ENCODE peak calls at places on chromosomes 7 and 10, in seven cellular contexts. C is SK-N-SH, K is stomach, H is suprapubic skin, I is HCT116, Y is K562, A is GM12878. L is an unnamed sample. For H3K4me1 and H3K36me3, the result is how much of the 10 kb centered on the place peaks cover.

GRCh38 chr7:157690833-157691382 is 354.1 kb downstream of the DNAJB6 start:
- DNase-seq in C (peak), K (peak), H (peak), I (peak), Y (no peak), A (no peak), L (no peak)

GRCh38 chr10:16674147-16674703 is 143.0 kb downstream of the RSU1 start:
- DNase-seq in C (no peak), K (no peak), H (no peak), I (no peak), Y (no peak), A (no peak), L (no peak)

GRCh38 chr7:506391-506831 is 13.2 kb downstream of the PDGFA start:
- DNase-seq in C (no peak), K (no peak), H (no peak), I (no peak), Y (no peak), A (no peak), L (no peak)

GRCh38 chr7:129375221-129375938 is 58.9 kb upstream of the STRIP2 start:
- DNase-seq in C (no peak), K (no peak), H (no peak), I (no peak), Y (no peak), A (no peak), L (no peak)

GRCh38 chr7:136953386-136953785 is 84.9 kb downstream of the CHRM2 start:
- DNase-seq in C (no peak), K (no peak), H (no peak), I (no peak), Y (no peak), A (no peak), L (no peak)

GRCh38 chr10:106573106-106573505 is 591.4 kb downstream of the SORCS1 start:
- DNase-seq in C (no peak), K (no peak), H (no peak), I (no peak), Y (no peak), A (no peak), L (no peak)

GRCh38 chr10:75429159-75429827 is 2.1 kb upstream of the LRMDA start:
- DNase-seq in C (no peak), K (no peak), H (no peak), I (no peak), Y (no peak), A (no peak), L (no peak)

GRCh38 chr7:33837356-33837851 is 67.9 kb upstream of the BMPER start:
- DNase-seq in C (no peak), K (no peak), H (no peak), I (no peak), Y (no peak), A (no peak), L (no peak)

GRCh38 chr7:96017877-96018276 is 245.5 kb downstream of the DYNC1I1 start:
- DNase-seq in C (no peak), K (peak), H (no peak), I (no peak), Y (no peak), A (no peak), L (no peak)

GRCh38 chr10:12214763-12215218 is 18.8 kb downstream of the CDC123 start:
- DNase-seq in C (peak), K (no peak), H (no peak), I (no peak), Y (peak), A (no peak), L (no peak)

GRCh38 chr10:11095374-11095785 is 77.7 kb downstream of the CELF2 start:
- DNase-seq in C (no peak), K (no peak), H (no peak), I (no peak), Y (no peak), A (no peak), L (no peak)

GRCh38 chr7:142323706-142324105 is 65.8 kb upstream of the PRSS58 start:
- DNase-seq in C (peak), K (no peak), H (no peak), I (peak), Y (peak), A (no peak), L (no peak)

GRCh38 chr7:159012353-159013069 is 132.2 kb downstream of the VIPR2 start:
- DNase-seq in C (no peak), K (peak), H (no peak), I (no peak), Y (no peak), A (no peak), L (no peak)

DNA sequence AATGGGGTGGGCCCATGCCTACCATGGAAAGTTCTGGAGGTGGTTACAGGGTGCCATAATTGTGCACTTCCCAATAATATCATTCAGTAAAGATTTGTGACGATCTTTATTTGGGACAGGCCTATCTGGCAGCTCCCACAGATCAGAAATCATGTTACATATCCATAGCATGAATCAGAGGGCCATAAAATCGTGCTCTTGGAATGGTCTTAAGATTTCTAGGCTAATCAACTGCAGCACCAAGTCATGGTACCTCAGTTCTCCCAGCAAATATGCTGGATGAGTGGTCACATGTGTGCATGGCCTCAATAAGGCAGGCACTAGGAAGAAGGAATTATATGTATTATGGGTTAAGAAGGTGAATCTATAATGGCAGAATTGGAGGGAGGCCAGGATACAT is 134.7 kb downstream of the NRP1 start:
- DNase-seq in C (no peak), K (no peak), H (no peak), I (no peak), Y (no peak), A (no peak), L (no peak)
- H3K4me1 ChIP-seq in C (under half), K (half or more), H (under half), I (under half), Y (under half), A (under half), L (under half)

GRCh38 chr7:100176096-100176835 is 915 bp downstream of the GPC2 start:
- DNase-seq in C (peak), K (no peak), H (peak), I (no peak), Y (peak), A (no peak), L (no peak)
- H3K36me3 ChIP-seq in C (under half), K (under half), H (under half), I (under half), Y (under half), A (under half), L (under half)

DNA sequence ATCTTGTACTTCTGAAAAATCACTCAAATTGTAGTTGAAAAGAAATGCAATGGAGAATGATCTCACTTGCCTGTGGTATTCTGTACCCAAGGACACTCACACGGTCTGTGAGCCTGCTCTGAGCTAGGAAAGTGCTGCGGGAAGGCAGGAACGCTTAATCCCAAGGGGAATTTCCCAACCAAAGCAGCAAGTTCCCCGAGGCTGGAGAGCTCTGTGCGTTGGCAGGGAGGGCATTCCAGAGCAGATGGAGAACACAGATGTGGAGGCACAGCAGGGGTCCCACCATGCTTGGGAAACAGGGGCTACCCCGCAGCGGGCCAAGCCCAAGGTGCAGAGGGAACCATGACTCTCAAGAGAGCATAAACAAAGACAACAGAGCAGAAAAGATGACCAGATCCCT is 13.6 kb downstream of the SVIL start:
- DNase-seq in C (no peak), K (no peak), H (peak), I (no peak), Y (no peak), A (no peak), L (no peak)
- TF ChIP-seq POLR2AphosphoS5 in C (no peak), K (peak), H (no peak), I (no peak), Y (no peak), A (no peak), L (no peak)

GRCh38 chr7:47408675-47409074 is 173.2 kb downstream of the TNS3 start:
- DNase-seq in C (no peak), K (peak), H (peak), I (no peak), Y (no peak), A (no peak), L (no peak)
- H3K4me1 ChIP-seq in C (under half), K (half or more), H (under half), I (under half), Y (under half), A (under half), L (under half)

GRCh38 chr7:107962817-107963216 is 40.1 kb downstream of the LAMB1 start:
- DNase-seq in C (no peak), K (no peak), H (no peak), I (no peak), Y (no peak), A (no peak), L (no peak)

GRCh38 chr7:107959527-107959898 is 43.4 kb downstream of the LAMB1 start:
- DNase-seq in C (no peak), K (no peak), H (no peak), I (no peak), Y (no peak), A (no peak), L (no peak)

GRCh38 chr7:107958764-107959526 is 44.0 kb downstream of the LAMB1 start:
- DNase-seq in C (no peak), K (no peak), H (no peak), I (no peak), Y (no peak), A (no peak), L (no peak)

GRCh38 chr7:107961399-107961798 is 41.6 kb downstream of the LAMB1 start:
- DNase-seq in C (no peak), K (no peak), H (no peak), I (no peak), Y (no peak), A (no peak), L (no peak)

DNA sequence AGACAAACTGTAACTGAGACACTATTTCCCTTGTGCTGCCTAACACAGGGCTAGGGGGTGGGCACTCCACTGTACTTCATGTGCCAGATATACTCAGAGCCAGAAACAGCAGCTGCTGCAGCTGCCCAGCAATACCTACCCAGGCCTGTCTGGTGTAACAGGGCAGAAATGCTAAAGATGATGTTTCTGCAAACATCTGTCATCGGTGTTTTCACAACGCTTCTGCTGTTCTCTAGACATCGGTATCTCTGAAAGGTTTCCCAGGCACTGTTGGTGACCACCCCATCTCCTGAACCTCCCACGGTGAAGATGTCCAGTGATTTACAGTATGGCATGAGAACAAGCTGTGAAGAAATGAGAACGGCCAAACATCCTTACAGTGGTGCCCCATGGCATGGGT is 42.7 kb downstream of the LAMB1 start:
- DNase-seq in C (no peak), K (no peak), H (no peak), I (no peak), Y (no peak), A (no peak), L (no peak)
- H3K36me3 ChIP-seq in C (half or more), K (half or more), H (under half), I (under half), Y (under half), A (under half), L (under half)

DNA sequence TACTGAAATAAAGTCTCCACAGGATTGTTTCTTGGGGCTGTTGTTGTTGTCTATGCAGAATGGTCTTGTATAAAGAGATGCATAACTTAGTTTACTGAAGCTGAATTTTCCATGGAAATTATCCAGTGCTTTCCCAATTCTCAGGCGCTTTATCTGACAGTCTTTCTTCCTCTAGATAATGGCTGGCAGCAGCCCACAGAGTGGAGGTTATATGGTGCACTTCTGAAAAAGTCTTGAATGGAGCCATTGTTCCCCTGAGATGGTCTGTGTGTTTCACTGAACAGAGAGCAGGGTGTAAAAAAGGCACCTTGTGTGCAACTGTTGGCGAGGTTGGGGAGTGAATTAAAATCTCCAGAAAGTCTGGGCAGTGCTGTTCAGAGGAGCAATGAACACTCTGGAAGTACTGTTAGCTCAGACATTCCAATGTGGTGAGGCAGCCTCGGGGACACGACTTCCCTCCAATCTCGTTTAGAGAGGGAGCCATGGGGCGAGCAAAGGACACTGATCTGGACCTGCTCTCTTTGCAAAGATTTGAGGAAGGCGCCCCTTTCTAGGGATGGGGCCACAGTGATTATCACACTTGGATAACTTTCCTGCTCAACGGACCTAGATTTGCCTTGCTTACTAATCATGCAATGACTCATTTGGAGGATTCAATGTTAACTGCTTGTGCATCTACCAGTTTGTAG is 2.0 kb upstream of the PLCE1 start:
- DNase-seq in C (no peak), K (peak), H (no peak), I (peak), Y (no peak), A (no peak), L (no peak)
- TF ChIP-seq POLR2AphosphoS5 in C (no peak), K (peak), H (no peak), I (no peak), Y (no peak), A (no peak), L (no peak)

DNA sequence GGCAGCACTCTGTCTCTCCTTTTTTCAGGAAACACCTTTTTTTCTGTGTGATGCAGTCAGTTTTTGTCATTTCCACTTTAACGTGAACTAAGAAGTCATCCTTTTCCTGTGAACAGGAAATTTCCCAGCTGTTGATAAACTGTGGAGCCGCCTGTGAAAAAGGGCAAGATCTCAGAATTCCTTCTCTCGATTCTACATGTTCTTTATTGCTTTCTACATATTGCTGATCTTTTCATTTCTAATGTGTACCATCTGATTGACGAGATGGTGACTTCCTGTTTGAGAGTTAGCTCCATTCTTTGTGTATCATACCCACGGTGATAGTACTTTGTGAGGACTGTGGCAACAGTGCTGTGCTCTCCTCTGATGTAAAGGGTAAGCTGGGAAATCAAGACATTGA is 50.4 kb downstream of the ADD3 start:
- DNase-seq in C (no peak), K (no peak), H (no peak), I (no peak), Y (no peak), A (no peak), L (no peak)
- H3K4me1 ChIP-seq in C (under half), K (half or more), H (under half), I (under half), Y (under half), A (under half), L (under half)

L was measured in vagina.